ENCODE peak calls at places on chromosomes 1 and 21, in ten cellular contexts. O is DMS79 treated with DMSO at 0.1 percent for 48 hours; R is GOT3; G is GM12891; Y is nucleus accumbens; I is SK-N-SH; M is AG04449; Q is T-helper 9 cell; P is stimulated activated CD4-positive, alpha-beta T cell treated with anti-CD3 and anti-CD28 coated beads, TNF-alpha, amount 100 ng/mL, for 24 hours; T is HEK293T. S is an unnamed sample.

GRCh38 chr21:42505090-42505726 is 8.4 kb upstream of the SLC37A1 start:
- DNase-seq in P (no peak), Q (no peak), I (no peak), R (no peak), M (no peak), O (no peak), Y (no peak), T (no peak), G (peak; percentile 51), S (no peak)

GRCh38 chr1:157993179-157994080 is at the start of gene KIRREL1:
- DNase-seq in R (no peak), G (no peak), Y (peak; percentile 11), I (peak; percentile 52), P (no peak), T (peak; percentile 72), Q (no peak), M (no peak), O (no peak), S (no peak)

GRCh38 chr21:45334134-45334533 is 46.4 kb upstream of the POFUT2 start:
- DNase-seq in O (no peak), Y (no peak), G (no peak), R (no peak), M (no peak), I (no peak), P (no peak), T (no peak), Q (no peak), S (no peak)

GRCh38 chr1:223177681-223178080 is 34.6 kb upstream of the TLR5 start:
- DNase-seq in Q (no peak), T (no peak), Y (no peak), O (no peak), I (no peak), P (no peak), R (no peak), M (no peak), G (no peak), S (no peak)

GRCh38 chr1:227549892-227550291 is 13.5 kb upstream of the ZNF678 start:
- DNase-seq in G (no peak), T (no peak), O (no peak), M (no peak), Y (no peak), R (no peak), Q (no peak), P (no peak), I (no peak), S (no peak)

GRCh38 chr1:227937531-227938145 is 10.1 kb downstream of the WNT9A start:
- DNase-seq in G (no peak), R (no peak), T (no peak), Y (no peak), Q (no peak), O (no peak), I (no peak), P (no peak), M (no peak), S (no peak)

GRCh38 chr1:205421728-205422127 is at the start of gene LEMD1:
- DNase-seq in Q (no peak), T (no peak), P (no peak), G (no peak), O (peak; percentile 77), I (no peak), M (no peak), R (no peak), Y (no peak), S (no peak)

GRCh38 chr1:6612641-6613360 is 730 bp upstream of the PHF13 start:
- DNase-seq in Q (peak; percentile 27), O (peak; percentile 57), G (peak; percentile 72), P (no peak), M (no peak), R (no peak), T (peak; percentile 63), Y (no peak), I (peak; percentile 62), S (no peak)

GRCh38 chr1:49185455-49185980 is 408.8 kb upstream of the BEND5 start:
- DNase-seq in P (no peak), T (no peak), Y (no peak), I (no peak), M (no peak), Q (no peak), G (no peak), R (no peak), O (no peak), S (no peak)

GRCh38 chr1:155126494-155127104 is 1.1 kb upstream of the EFNA1 start:
- DNase-seq in O (peak; percentile 37), M (no peak), I (peak; percentile 56), P (peak; percentile 5), G (no peak), Y (peak; percentile 81), R (no peak), T (peak; percentile 33), Q (peak; percentile 11), S (no peak)

GRCh38 chr1:112540395-112540794 is 31.6 kb downstream of the WNT2B start:
- DNase-seq in Q (no peak), P (no peak), T (no peak), O (no peak), I (no peak), M (no peak), R (no peak), Y (no peak), G (no peak), S (no peak)

GRCh38 chr1:65791396-65791795 is 1.3 kb upstream of the PDE4B start:
- DNase-seq in M (peak; percentile 23), G (no peak), T (no peak), Q (no peak), I (no peak), P (no peak), Y (no peak), R (no peak), O (no peak), S (no peak)

GRCh38 chr1:232335261-232335660 is 294.7 kb downstream of the SIPA1L2 start:
- DNase-seq in G (no peak), P (no peak), Y (no peak), T (no peak), O (no peak), Q (peak; percentile 7), R (no peak), M (no peak), I (no peak), S (no peak)

GRCh38 chr1:30038134-30039025 is 685.0 kb downstream of the MATN1 start:
- DNase-seq in Y (no peak), M (no peak), T (no peak), P (no peak), R (no peak), Q (no peak), G (no peak), I (no peak), O (no peak), S (no peak)

GRCh38 chr21:44779417-44780139 is 22.0 kb downstream of the UBE2G2 start:
- DNase-seq in M (no peak), T (no peak), I (no peak), O (peak; percentile 21), P (no peak), Q (no peak), R (no peak), Y (no peak), G (no peak), S (no peak)

GRCh38 chr1:176693697-176694329 is 230.8 kb downstream of the PAPPA2 start:
- DNase-seq in I (no peak), R (no peak), P (no peak), M (no peak), O (no peak), G (no peak), Y (no peak), T (no peak), Q (no peak), S (no peak)

GRCh38 chr1:59917785-59918180 is 8.8 kb downstream of the CYP2J2 start:
- DNase-seq in I (no peak), T (no peak), M (no peak), P (no peak), G (no peak), Q (no peak), Y (no peak), R (no peak), O (no peak), S (no peak)

GRCh38 chr1:198255783-198256182 is 99.0 kb downstream of the NEK7 start:
- DNase-seq in M (no peak), I (no peak), Y (no peak), Q (no peak), P (no peak), T (no peak), R (no peak), O (no peak), G (no peak), S (no peak)

GRCh38 chr1:109361649-109362048 is 36.1 kb downstream of the SORT1 start:
- DNase-seq in I (no peak), Q (no peak), Y (no peak), R (no peak), T (no peak), O (no peak), P (no peak), G (no peak), M (no peak), S (no peak)

GRCh38 chr1:89608627-89609338 is 24.1 kb upstream of the LRRC8C start:
- DNase-seq in P (no peak), I (no peak), G (no peak), R (no peak), O (no peak), Y (no peak), M (no peak), T (no peak), Q (peak; percentile 54), S (no peak)

GRCh38 chr1:3313579-3313955 is 140.9 kb upstream of the ARHGEF16 start:
- DNase-seq in I (no peak), M (peak; percentile 64), R (no peak), Y (no peak), G (no peak), P (no peak), O (no peak), T (no peak), Q (no peak), S (peak; percentile 19)

GRCh38 chr1:24558902-24559791 is 3.3 kb downstream of the NCMAP start:
- DNase-seq in Y (peak; percentile 15), Q (no peak), O (no peak), T (no peak), P (no peak), G (no peak), R (peak; percentile 36), I (peak; percentile 88), M (no peak), S (no peak)

GRCh38 chr1:230090194-230090711 is 23.2 kb downstream of the GALNT2 start:
- DNase-seq in P (no peak), M (peak; percentile 54), I (no peak), Y (no peak), O (no peak), G (no peak), Q (no peak), R (no peak), T (no peak), S (peak; percentile 62)

GRCh38 chr1:20290624-20291597 is at the start of gene VWA5B1:
- DNase-seq in P (no peak), G (no peak), I (peak; percentile 78), Q (no peak), O (no peak), Y (no peak), R (no peak), T (peak; percentile 45), M (no peak), S (no peak)

GRCh38 chr1:43058545-43059360 is 100.1 kb upstream of the SLC2A1 start:
- DNase-seq in P (no peak), I (peak; percentile 55), Q (no peak), O (no peak), G (no peak), Y (no peak), M (no peak), T (no peak), R (no peak), S (no peak)

S was measured in amniotic stem cell.